ENCODE peak calls at places on chromosomes 2 and 18, in four cellular contexts. T is NCI-H774, W is vagina, L is neural crest cell. I is an unnamed sample.

GRCh38 chr2:9146656-9147055 is 60.0 kb upstream of the ASAP2 start:
- DNase-seq in T (no peak), W (no peak), L (no peak), I (no peak)

GRCh38 chr2:134416637-134417036 is 162.8 kb downstream of the MGAT5 start:
- DNase-seq in T (no peak), W (no peak), L (no peak), I (no peak)

GRCh38 chr2:189248116-189248515 is 68.6 kb upstream of the COL5A2 start:
- DNase-seq in T (no peak), W (no peak), L (no peak), I (no peak)

GRCh38 chr2:215540646-215541045 is 104.8 kb upstream of the FN1 start:
- DNase-seq in T (no peak), W (no peak), L (no peak), I (no peak)

GRCh38 chr2:169012812-169013627 is 18.1 kb downstream of the ABCB11 start:
- DNase-seq in T (no peak), W (no peak), L (no peak), I (no peak)

GRCh38 chr18:57930476-57930875 is 113.5 kb upstream of the NEDD4L start:
- DNase-seq in T (peak; percentile 20), W (peak; percentile 22), L (no peak), I (no peak)

GRCh38 chr2:172253190-172254052 is 150.7 kb upstream of the DLX2 start:
- DNase-seq in T (peak; percentile 50), W (no peak), L (no peak), I (no peak)

GRCh38 chr2:100244881-100245605 is 77.3 kb downstream of the LONRF2 start:
- DNase-seq in T (no peak), W (no peak), L (no peak), I (no peak)

GRCh38 chr18:48834421-48835011 is 116.2 kb downstream of the SMAD7 start:
- DNase-seq in T (no peak), W (no peak), L (no peak), I (no peak)

GRCh38 chr2:119544075-119545031 is at the start of gene CFAP221:
- DNase-seq in T (peak; percentile 69), W (no peak), L (peak; percentile 73), I (no peak)

GRCh38 chr2:239378021-239378917 is 22.6 kb downstream of the HDAC4 start:
- DNase-seq in T (no peak), W (no peak), L (no peak), I (no peak)

GRCh38 chr2:108236676-108237335 is 3.0 kb upstream of the SULT1C3 start:
- DNase-seq in T (no peak), W (no peak), L (no peak), I (no peak)

GRCh38 chr2:179235463-179236108 is 29.0 kb downstream of the SESTD1 start:
- DNase-seq in T (no peak), W (no peak), L (no peak), I (no peak)

GRCh38 chr18:48672671-48673340 is 134.0 kb downstream of the CTIF start:
- DNase-seq in T (no peak), W (no peak), L (no peak), I (no peak)

GRCh38 chr18:63325086-63325686 is 5.6 kb upstream of the BCL2 start:
- DNase-seq in T (no peak), W (no peak), L (no peak), I (no peak)

GRCh38 chr2:240912878-240913809 is 7.0 kb downstream of the CROCC2 start:
- DNase-seq in T (no peak), W (no peak), L (no peak), I (no peak)

GRCh38 chr2:240299710-240300068 is 135.8 kb upstream of the GPC1 start:
- DNase-seq in T (no peak), W (peak; percentile 64), L (no peak), I (no peak)

I was measured in NCI-H2081 treated with DMSO at 0.1 percent for 48 hours.